ENCODE peak calls at places on chromosomes 6 and 20, in five cellular contexts. One of them, this sample, is unnamed.

GRCh38 chr6:18022398-18023231 is 35.2 kb upstream of the KIF13A start:
- DNase-seq in cardiac muscle cell: peak
- DNase-seq in right lobe of liver: no peak
- DNase-seq in dorsolateral prefrontal cortex: no peak
- DNase-seq in pancreas: no peak
- DNase-seq in this sample: no peak

GRCh38 chr6:139533573-139534471 is 159.4 kb upstream of the CITED2 start:
- DNase-seq in cardiac muscle cell: peak
- DNase-seq in right lobe of liver: no peak
- DNase-seq in pancreas: peak
- DNase-seq in dorsolateral prefrontal cortex: no peak
- DNase-seq in this sample: no peak

GRCh38 chr6:134750669-134751068 is 199.2 kb downstream of the ALDH8A1 start:
- DNase-seq in right lobe of liver: no peak
- DNase-seq in pancreas: no peak
- DNase-seq in cardiac muscle cell: no peak
- DNase-seq in dorsolateral prefrontal cortex: no peak
- DNase-seq in this sample: peak

GRCh38 chr20:47854687-47855212 is 69.5 kb upstream of the SULF2 start:
- DNase-seq in right lobe of liver: no peak
- DNase-seq in dorsolateral prefrontal cortex: no peak
- DNase-seq in cardiac muscle cell: peak
- DNase-seq in pancreas: no peak
- DNase-seq in this sample: peak

GRCh38 chr6:11198663-11199603 is 33.5 kb downstream of the NEDD9 start:
- DNase-seq in cardiac muscle cell: peak
- DNase-seq in dorsolateral prefrontal cortex: no peak
- DNase-seq in right lobe of liver: no peak
- DNase-seq in pancreas: no peak
- DNase-seq in this sample: no peak

GRCh38 chr20:44069203-44069931 is 117.6 kb downstream of the JPH2 start:
- DNase-seq in dorsolateral prefrontal cortex: no peak
- DNase-seq in right lobe of liver: peak
- DNase-seq in cardiac muscle cell: peak
- DNase-seq in pancreas: no peak
- DNase-seq in this sample: no peak

GRCh38 chr6:1789092-1789491 is 179.4 kb downstream of the FOXC1 start:
- DNase-seq in right lobe of liver: no peak
- DNase-seq in dorsolateral prefrontal cortex: no peak
- DNase-seq in cardiac muscle cell: peak
- DNase-seq in pancreas: no peak
- DNase-seq in this sample: no peak

GRCh38 chr6:15658345-15658744 is 4.5 kb downstream of the DTNBP1 start:
- DNase-seq in cardiac muscle cell: no peak
- DNase-seq in pancreas: no peak
- DNase-seq in right lobe of liver: no peak
- DNase-seq in dorsolateral prefrontal cortex: no peak
- DNase-seq in this sample: no peak

GRCh38 chr6:157983439-157984119 is 1.9 kb downstream of the SYNJ2 start:
- DNase-seq in right lobe of liver: no peak
- DNase-seq in cardiac muscle cell: peak
- DNase-seq in pancreas: no peak
- DNase-seq in dorsolateral prefrontal cortex: no peak
- DNase-seq in this sample: no peak

GRCh38 chr20:8756410-8756809 is 312.5 kb upstream of the PLCB4 start:
- DNase-seq in pancreas: no peak
- DNase-seq in cardiac muscle cell: peak
- DNase-seq in right lobe of liver: no peak
- DNase-seq in dorsolateral prefrontal cortex: no peak
- DNase-seq in this sample: peak

GRCh38 chr20:57445298-57445697 is 54.1 kb downstream of the RBM38 start:
- DNase-seq in cardiac muscle cell: peak
- DNase-seq in right lobe of liver: no peak
- DNase-seq in pancreas: no peak
- DNase-seq in dorsolateral prefrontal cortex: no peak
- DNase-seq in this sample: no peak

GRCh38 chr20:38369387-38369786 is 23.1 kb downstream of the LBP start:
- DNase-seq in right lobe of liver: no peak
- DNase-seq in dorsolateral prefrontal cortex: no peak
- DNase-seq in pancreas: no peak
- DNase-seq in cardiac muscle cell: peak
- DNase-seq in this sample: no peak

GRCh38 chr20:64258071-64258823 is 2.7 kb downstream of the PCMTD2 start:
- DNase-seq in right lobe of liver: no peak
- DNase-seq in dorsolateral prefrontal cortex: no peak
- DNase-seq in pancreas: no peak
- DNase-seq in cardiac muscle cell: no peak
- DNase-seq in this sample: no peak

GRCh38 chr20:5734559-5735137 is 15.6 kb upstream of the SHLD1 start:
- DNase-seq in pancreas: no peak
- DNase-seq in right lobe of liver: no peak
- DNase-seq in dorsolateral prefrontal cortex: no peak
- DNase-seq in cardiac muscle cell: peak
- DNase-seq in this sample: no peak

GRCh38 chr20:37552415-37552814 is 24.7 kb upstream of the BLCAP start:
- DNase-seq in dorsolateral prefrontal cortex: no peak
- DNase-seq in right lobe of liver: no peak
- DNase-seq in pancreas: no peak
- DNase-seq in cardiac muscle cell: peak
- DNase-seq in this sample: no peak

GRCh38 chr6:10369896-10370295 is 45.0 kb downstream of the TFAP2A start:
- DNase-seq in dorsolateral prefrontal cortex: no peak
- DNase-seq in cardiac muscle cell: no peak
- DNase-seq in right lobe of liver: no peak
- DNase-seq in pancreas: no peak
- DNase-seq in this sample: peak

GRCh38 chr20:43590036-43590391 is 723 bp upstream of the IFT52 start:
- DNase-seq in pancreas: peak
- DNase-seq in dorsolateral prefrontal cortex: no peak
- DNase-seq in cardiac muscle cell: no peak
- DNase-seq in right lobe of liver: no peak
- DNase-seq in this sample: no peak

GRCh38 chr20:48070961-48071645 is 285.8 kb upstream of the SULF2 start:
- DNase-seq in cardiac muscle cell: peak
- DNase-seq in pancreas: no peak
- DNase-seq in right lobe of liver: no peak
- DNase-seq in dorsolateral prefrontal cortex: no peak
- DNase-seq in this sample: no peak

DNA sequence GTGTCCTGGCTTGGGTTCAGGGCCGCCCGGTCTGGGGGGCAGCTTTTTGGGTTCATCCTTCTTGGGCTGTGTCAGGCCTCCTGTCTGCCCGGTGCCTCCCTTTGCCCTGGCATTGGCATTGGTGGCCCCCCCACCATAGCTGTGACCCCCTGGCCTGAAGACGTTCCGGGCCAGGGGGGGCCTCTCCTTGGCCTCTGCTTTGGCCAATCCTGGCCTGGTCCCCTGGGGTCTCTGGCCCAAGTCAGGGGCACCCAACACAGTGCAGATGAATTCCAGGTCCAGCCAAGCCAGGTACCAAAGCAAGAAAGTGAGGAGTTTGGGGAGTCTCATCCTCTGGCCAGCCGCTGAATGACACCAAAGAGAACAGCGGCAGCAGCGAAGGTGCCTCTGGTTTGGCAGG is 429 bp downstream of the GDF5 start:
- DNase-seq in dorsolateral prefrontal cortex: no peak
- DNase-seq in cardiac muscle cell: no peak
- DNase-seq in right lobe of liver: no peak
- DNase-seq in pancreas: no peak
- DNase-seq in this sample: no peak
- H3K4me3 ChIP-seq in dorsolateral prefrontal cortex: no peak
- H3K4me3 ChIP-seq in cardiac muscle cell: no peak
- H3K4me3 ChIP-seq in right lobe of liver: no peak
- H3K4me3 ChIP-seq in pancreas: no peak
- H3K4me3 ChIP-seq in this sample: peak

GRCh38 chr6:108260126-108260808 is 573 bp downstream of the SNX3 start:
- DNase-seq in cardiac muscle cell: peak
- DNase-seq in dorsolateral prefrontal cortex: peak
- DNase-seq in right lobe of liver: peak
- DNase-seq in pancreas: peak
- DNase-seq in this sample: peak
- TF ChIP-seq CTCF in cardiac muscle cell: peak
- TF ChIP-seq CTCF in dorsolateral prefrontal cortex: no peak
- TF ChIP-seq CTCF in right lobe of liver: no peak
- TF ChIP-seq CTCF in pancreas: no peak
- TF ChIP-seq CTCF in this sample: no peak

GRCh38 chr6:137216875-137217553 is 2.2 kb downstream of the IFNGR1 start:
- DNase-seq in pancreas: peak
- DNase-seq in dorsolateral prefrontal cortex: no peak
- DNase-seq in right lobe of liver: no peak
- DNase-seq in cardiac muscle cell: no peak
- DNase-seq in this sample: no peak
- H3K4me3 ChIP-seq in pancreas: peak
- H3K4me3 ChIP-seq in dorsolateral prefrontal cortex: peak
- H3K4me3 ChIP-seq in right lobe of liver: peak
- H3K4me3 ChIP-seq in cardiac muscle cell: peak
- H3K4me3 ChIP-seq in this sample: peak

GRCh38 chr20:50192364-50193168 is 1.9 kb downstream of the CEBPB start:
- DNase-seq in cardiac muscle cell: peak
- DNase-seq in dorsolateral prefrontal cortex: no peak
- DNase-seq in right lobe of liver: peak
- DNase-seq in pancreas: peak
- DNase-seq in this sample: no peak

GRCh38 chr20:50194831-50195523 is 4.3 kb downstream of the CEBPB start:
- DNase-seq in pancreas: no peak
- DNase-seq in dorsolateral prefrontal cortex: no peak
- DNase-seq in cardiac muscle cell: peak
- DNase-seq in right lobe of liver: no peak
- DNase-seq in this sample: no peak

GRCh38 chr20:50191566-50192363 is 1.1 kb downstream of the CEBPB start:
- DNase-seq in pancreas: peak
- DNase-seq in dorsolateral prefrontal cortex: no peak
- DNase-seq in right lobe of liver: peak
- DNase-seq in cardiac muscle cell: peak
- DNase-seq in this sample: no peak

GRCh38 chr20:50193851-50194830 is 3.5 kb downstream of the CEBPB start:
- DNase-seq in dorsolateral prefrontal cortex: no peak
- DNase-seq in pancreas: no peak
- DNase-seq in right lobe of liver: peak
- DNase-seq in cardiac muscle cell: peak
- DNase-seq in this sample: no peak

DNA sequence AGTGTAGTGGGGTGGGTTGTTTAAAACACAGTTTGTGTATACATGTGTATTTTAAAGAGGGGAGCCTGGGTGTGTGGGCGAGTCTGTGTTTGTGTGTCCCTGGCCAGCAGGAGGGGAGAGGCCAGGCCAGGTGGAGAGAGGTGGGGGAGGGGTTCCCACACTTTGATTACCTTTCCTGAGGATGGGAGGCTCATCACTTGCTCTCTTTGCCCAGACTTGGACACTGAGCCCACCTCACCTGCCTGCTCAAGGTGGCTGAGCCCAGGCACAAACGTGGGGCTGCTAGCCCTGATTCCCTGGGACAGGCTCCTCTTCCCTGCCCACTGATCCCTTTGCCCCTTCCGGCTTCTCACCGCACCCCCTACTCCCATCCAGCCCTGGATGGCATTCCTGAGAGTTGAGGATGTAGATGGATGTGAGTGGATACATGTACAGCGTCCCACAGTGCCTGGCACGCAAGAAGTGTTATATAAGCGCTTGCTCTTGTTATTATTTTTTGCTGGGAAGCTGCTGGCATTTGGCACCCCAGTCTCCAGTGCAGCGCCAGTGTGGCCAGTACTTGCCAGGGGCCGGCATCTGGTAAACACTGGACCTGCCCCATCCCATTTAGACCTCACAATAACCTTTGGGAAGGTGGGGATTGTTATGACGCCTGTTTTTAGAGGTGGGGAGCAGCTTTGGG is 2.7 kb downstream of the CEBPB start:
- DNase-seq in cardiac muscle cell: peak
- DNase-seq in dorsolateral prefrontal cortex: no peak
- DNase-seq in right lobe of liver: peak
- DNase-seq in pancreas: peak
- DNase-seq in this sample: no peak
- TF ChIP-seq CTCF in cardiac muscle cell: no peak
- TF ChIP-seq CTCF in dorsolateral prefrontal cortex: no peak
- TF ChIP-seq CTCF in right lobe of liver: no peak
- TF ChIP-seq CTCF in pancreas: no peak
- TF ChIP-seq CTCF in this sample: no peak

DNA sequence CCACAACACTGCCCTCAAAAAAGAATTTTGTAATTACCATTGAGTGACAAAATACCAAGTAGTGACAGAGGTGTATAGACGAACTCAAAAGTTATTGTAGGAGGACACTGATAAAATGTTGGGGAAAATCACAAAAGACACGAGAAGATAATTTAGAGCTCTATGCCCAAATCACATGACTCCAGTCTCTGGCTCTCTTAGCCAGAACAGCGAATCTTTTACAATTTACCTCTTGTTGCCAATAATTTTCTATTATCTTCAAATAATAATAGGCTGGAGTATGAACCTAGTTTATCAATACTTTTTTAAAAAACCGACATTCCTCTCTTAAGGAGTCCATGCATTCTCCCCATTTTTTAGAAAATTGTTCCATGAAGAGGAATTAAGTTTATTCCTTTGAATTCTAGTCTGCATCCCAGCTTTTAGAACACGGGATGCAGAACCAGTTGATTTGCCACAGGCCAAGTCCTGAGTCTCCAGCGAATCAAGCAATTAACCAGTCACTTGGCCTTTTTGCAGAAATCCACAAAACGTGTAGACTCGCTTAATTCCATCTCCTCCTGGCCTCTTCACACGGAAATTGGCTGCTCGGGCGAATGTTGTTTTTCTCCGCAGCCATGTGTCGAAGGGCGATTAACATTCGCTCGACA is 507 bp upstream of the RIPPLY2 start:
- DNase-seq in cardiac muscle cell: peak
- DNase-seq in pancreas: no peak
- DNase-seq in dorsolateral prefrontal cortex: no peak
- DNase-seq in right lobe of liver: no peak
- DNase-seq in this sample: no peak
- H3K4me3 ChIP-seq in cardiac muscle cell: peak
- H3K4me3 ChIP-seq in pancreas: no peak
- H3K4me3 ChIP-seq in dorsolateral prefrontal cortex: peak
- H3K4me3 ChIP-seq in right lobe of liver: no peak
- H3K4me3 ChIP-seq in this sample: peak

GRCh38 chr6:142075516-142076101 is 57.1 kb upstream of the GJE1 start:
- DNase-seq in dorsolateral prefrontal cortex: no peak
- DNase-seq in cardiac muscle cell: no peak
- DNase-seq in right lobe of liver: no peak
- DNase-seq in pancreas: no peak
- DNase-seq in this sample: no peak

GRCh38 chr6:142074516-142074915 is 58.2 kb upstream of the GJE1 start:
- DNase-seq in right lobe of liver: no peak
- DNase-seq in dorsolateral prefrontal cortex: no peak
- DNase-seq in pancreas: no peak
- DNase-seq in cardiac muscle cell: peak
- DNase-seq in this sample: no peak

GRCh38 chr6:142071981-142072380 is 60.7 kb upstream of the GJE1 start:
- DNase-seq in dorsolateral prefrontal cortex: no peak
- DNase-seq in pancreas: no peak
- DNase-seq in cardiac muscle cell: no peak
- DNase-seq in right lobe of liver: no peak
- DNase-seq in this sample: no peak
- TF ChIP-seq CTCF in dorsolateral prefrontal cortex: no peak
- TF ChIP-seq CTCF in pancreas: no peak
- TF ChIP-seq CTCF in cardiac muscle cell: peak
- TF ChIP-seq CTCF in right lobe of liver: no peak
- TF ChIP-seq CTCF in this sample: peak